ENCODE peak calls at places on chromosomes 16 and 17, in six cellular contexts. M, W, Q, O, X and R are unnamed samples.

GRCh38 chr17:73989671-73990070 is 213.8 kb upstream of the RPL38 start:
- DNase-seq in O (no peak), M (no peak), X (no peak), W (no peak), Q (no peak), R (no peak)

GRCh38 chr16:57374067-57374534 is 1.8 kb downstream of the CX3CL1 start:
- DNase-seq in Q (no peak), O (no peak), W (no peak), M (peak), X (no peak), R (no peak)

GRCh38 chr16:67430504-67431076 is 331 bp upstream of the HSD11B2 start:
- DNase-seq in W (peak), M (no peak), O (no peak), X (no peak), Q (no peak), R (peak)

GRCh38 chr17:40625311-40625710 is 22.3 kb downstream of the SMARCE1 start:
- DNase-seq in O (no peak), M (no peak), W (no peak), X (no peak), Q (no peak), R (no peak)

GRCh38 chr17:78132086-78132676 is 1.6 kb downstream of the TMC8 start:
- DNase-seq in M (no peak), O (no peak), W (no peak), Q (no peak), X (peak), R (no peak)

GRCh38 chr16:68386628-68387027 is 61.7 kb downstream of the SMPD3 start:
- DNase-seq in W (no peak), O (no peak), X (no peak), Q (no peak), M (no peak), R (no peak)

GRCh38 chr17:52653014-52653413 is 494.5 kb upstream of the CA10 start:
- DNase-seq in X (no peak), W (no peak), Q (no peak), M (no peak), O (no peak), R (no peak)

GRCh38 chr17:75084039-75084660 is 3.6 kb upstream of the SLC16A5 start:
- DNase-seq in Q (no peak), M (no peak), W (no peak), O (no peak), X (no peak), R (no peak)

GRCh38 chr16:70660672-70661350 is 14.5 kb downstream of the IL34 start:
- DNase-seq in W (peak), X (no peak), Q (no peak), M (no peak), O (no peak), R (no peak)

GRCh38 chr17:78300962-78301820 is 58.7 kb downstream of the SOCS3 start:
- DNase-seq in O (no peak), X (no peak), M (no peak), Q (peak), W (no peak), R (no peak)

GRCh38 chr17:32870027-32870670 is 6.8 kb downstream of the MYO1D start:
- DNase-seq in W (no peak), M (no peak), O (no peak), X (no peak), Q (no peak), R (no peak)

GRCh38 chr16:16938009-16938408 is 532.8 kb downstream of the XYLT1 start:
- DNase-seq in O (no peak), W (no peak), X (no peak), M (no peak), Q (no peak), R (no peak)

GRCh38 chr17:78661092-78661770 is 84.0 kb upstream of the DNAH17 start:
- DNase-seq in M (no peak), X (no peak), Q (peak), W (no peak), O (no peak), R (no peak)

GRCh38 chr17:32142857-32143524 is 689 bp downstream of the RHOT1 start:
- DNase-seq in W (no peak), O (no peak), Q (peak), M (peak), X (no peak), R (no peak)

GRCh38 chr16:62149646-62150045 is 113.4 kb upstream of the CDH8 start:
- DNase-seq in W (no peak), O (no peak), X (no peak), Q (no peak), M (no peak), R (no peak)

GRCh38 chr16:10562361-10562899 is 18.0 kb downstream of the EMP2 start:
- DNase-seq in M (no peak), X (no peak), Q (no peak), O (no peak), W (no peak), R (no peak)

GRCh38 chr16:55498101-55498500 is 10.8 kb upstream of the LPCAT2 start:
- DNase-seq in M (no peak), Q (no peak), O (no peak), W (no peak), X (no peak), R (no peak)

GRCh38 chr17:45143767-45144198 is 4.5 kb upstream of the HEXIM1 start:
- DNase-seq in W (peak), Q (peak), X (no peak), O (no peak), M (peak), R (no peak)

GRCh38 chr16:69481901-69482341 is 57.5 kb downstream of the CYB5B start:
- DNase-seq in X (no peak), M (peak), Q (no peak), W (peak), O (no peak), R (no peak)

GRCh38 chr17:58918072-58918471 is 162.4 kb downstream of the PPM1E start:
- DNase-seq in W (no peak), O (no peak), X (no peak), M (no peak), Q (no peak), R (no peak)

GRCh38 chr16:49560018-49560830 is 186.6 kb downstream of the C16orf78 start:
- DNase-seq in Q (no peak), W (no peak), M (peak), X (no peak), O (no peak), R (peak)

GRCh38 chr17:7428557-7428956 is at the start of gene SPEM3:
- DNase-seq in M (no peak), W (no peak), O (no peak), X (no peak), Q (no peak), R (no peak)

GRCh38 chr17:66548158-66548557 is 245.7 kb downstream of the PRKCA start:
- DNase-seq in W (no peak), M (no peak), Q (peak), O (peak), X (peak), R (no peak)

GRCh38 chr17:4334332-4334731 is 32.1 kb downstream of the UBE2G1 start:
- DNase-seq in X (no peak), Q (no peak), O (no peak), M (no peak), W (no peak), R (no peak)

GRCh38 chr17:43416998-43417891 is 18.5 kb downstream of the ARL4D start:
- DNase-seq in M (no peak), W (no peak), Q (no peak), O (no peak), X (no peak), R (peak)

GRCh38 chr17:75552847-75553552 is 27.5 kb downstream of the LLGL2 start:
- DNase-seq in Q (peak), O (no peak), M (no peak), X (no peak), W (no peak), R (no peak)

GRCh38 chr16:66935319-66936011 is at the start of gene CES2:
- DNase-seq in M (peak), Q (peak), X (no peak), W (peak), O (no peak), R (no peak)

GRCh38 chr16:71297252-71297651 is 8.1 kb upstream of the CMTR2 start:
- DNase-seq in W (no peak), Q (no peak), O (no peak), M (no peak), X (no peak), R (no peak)